ENCODE peak calls at places on chromosomes 4 and X, in seven cellular contexts. V is H1, U is HCT116, H is upper lobe of right lung, L is right atrium auricular region, J is left ventricle myocardium inferior, M is brain microvascular endothelial cell. X is an unnamed sample.
A peak's percentile ranks its signal among the peaks of the same experiment; 100 is the strongest.

GRCh38 chr4:47790105-47790504 is 47.8 kb downstream of the CORIN start:
- DNase-seq in V (no peak), U (no peak), H (no peak), L (no peak), J (no peak), M (no peak), X (no peak)

GRCh38 chrX:20514358-20514757 is 247.6 kb upstream of the RPS6KA3 start:
- DNase-seq in V (no peak), U (peak; percentile 58), H (no peak), L (no peak), J (no peak), M (peak; percentile 80), X (no peak)

GRCh38 chr4:146510942-146511341 is 10.8 kb downstream of the SLC10A7 start:
- DNase-seq in V (no peak), U (no peak), H (no peak), L (no peak), J (no peak), M (no peak), X (no peak)

GRCh38 chr4:26073886-26074560 is 160.0 kb downstream of the SMIM20 start:
- DNase-seq in V (no peak), U (no peak), H (no peak), L (no peak), J (no peak), M (no peak), X (no peak)

GRCh38 chr4:43337707-43338106 is 445.2 kb downstream of the GRXCR1 start:
- DNase-seq in V (no peak), U (no peak), H (no peak), L (no peak), J (no peak), M (no peak), X (no peak)

GRCh38 chr4:181687116-181687515 is 556.1 kb upstream of the TENM3 start:
- DNase-seq in V (no peak), U (no peak), H (no peak), L (no peak), J (no peak), M (no peak), X (no peak)

GRCh38 chr4:128700659-128701350 is 108.7 kb upstream of the JADE1 start:
- DNase-seq in V (no peak), U (no peak), H (no peak), L (no peak), J (no peak), M (no peak), X (no peak)

GRCh38 chrX:140580478-140580877 is 75.6 kb upstream of the SOX3 start:
- DNase-seq in V (no peak), U (no peak), H (no peak), L (no peak), J (no peak), M (no peak), X (no peak)

GRCh38 chr4:17502764-17503163 is 9.1 kb downstream of the QDPR start:
- DNase-seq in V (no peak), U (no peak), H (no peak), L (no peak), J (no peak), M (no peak), X (no peak)

GRCh38 chr4:3473251-3473942 is 10.3 kb downstream of the DOK7 start:
- DNase-seq in V (no peak), U (no peak), H (no peak), L (no peak), J (peak; percentile 22), M (no peak), X (peak; percentile 71)

GRCh38 chr4:129358571-129358970 is 262.6 kb downstream of the C4orf33 start:
- DNase-seq in V (no peak), U (peak; percentile 26), H (no peak), L (no peak), J (no peak), M (peak; percentile 49), X (no peak)

GRCh38 chr4:118265312-118266144 is 87.3 kb downstream of the PRSS12 start:
- DNase-seq in V (no peak), U (no peak), H (peak; percentile 78), L (no peak), J (no peak), M (no peak), X (no peak)

GRCh38 chr4:94165256-94165655 is 42.4 kb upstream of the SMARCAD1 start:
- DNase-seq in V (no peak), U (no peak), H (no peak), L (no peak), J (no peak), M (no peak), X (no peak)

GRCh38 chr4:39526810-39527295 is 386 bp downstream of the UGDH start:
- DNase-seq in V (no peak), U (no peak), H (no peak), L (no peak), J (no peak), M (no peak), X (no peak)

GRCh38 chr4:16952462-16952871 is 54.0 kb upstream of the LDB2 start:
- DNase-seq in V (no peak), U (no peak), H (no peak), L (no peak), J (no peak), M (no peak), X (no peak)

GRCh38 chr4:64340243-64341110 is 68.8 kb downstream of the TECRL start:
- DNase-seq in V (no peak), U (no peak), H (no peak), L (no peak), J (peak; percentile 59), M (no peak), X (no peak)

GRCh38 chr4:127708985-127709384 is 21.2 kb upstream of the SLC25A31 start:
- DNase-seq in V (no peak), U (peak; percentile 91), H (no peak), L (no peak), J (no peak), M (peak; percentile 94), X (no peak)

GRCh38 chr4:48727666-48728459 is 52.2 kb downstream of the FRYL start:
- DNase-seq in V (no peak), U (no peak), H (no peak), L (no peak), J (no peak), M (no peak), X (no peak)

GRCh38 chr4:101169044-101170014 is 178.0 kb downstream of the PPP3CA start:
- DNase-seq in V (peak; percentile 69), U (peak; percentile 84), H (no peak), L (peak; percentile 65), J (peak; percentile 35), M (peak; percentile 72), X (peak; percentile 61)

DNA sequence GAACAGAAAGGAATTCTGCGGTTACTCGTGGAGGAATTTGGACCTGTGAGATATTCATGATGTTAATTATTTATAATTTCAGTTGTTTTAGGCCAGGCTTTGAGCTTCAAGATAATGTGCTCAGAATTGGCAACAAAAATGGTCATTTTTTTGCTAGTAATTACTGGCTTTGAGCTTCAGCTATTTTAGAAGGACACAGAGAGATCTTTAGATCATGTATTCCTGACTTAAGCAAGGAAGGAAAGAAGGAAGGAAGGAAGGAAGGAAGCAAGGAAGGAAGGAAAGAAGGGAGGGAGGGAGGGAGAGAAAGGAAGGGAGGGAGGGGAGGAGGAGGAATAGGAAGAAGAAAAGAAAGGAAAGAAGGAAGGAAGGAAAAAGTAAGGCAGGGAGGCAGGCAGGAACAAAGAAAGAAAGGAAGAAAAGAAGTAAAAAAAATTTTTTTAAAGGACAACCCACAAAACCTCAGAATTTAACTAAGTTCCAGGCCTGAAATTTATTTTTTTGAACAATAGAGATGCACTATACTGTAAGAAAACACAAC is 277.9 kb upstream of the KLF3 start:
- DNase-seq in V (no peak), U (no peak), H (no peak), L (no peak), J (no peak), M (no peak), X (no peak)
- H3K27ac ChIP-seq in V (no peak overlapping the region), U (no peak overlapping the region), H (no peak overlapping the region), L (no peak overlapping the region), J (peak overlapping the region; percentile 49), M (no peak overlapping the region), X (no peak overlapping the region)

GRCh38 chr4:6332042-6332668 is 62.5 kb downstream of the WFS1 start:
- DNase-seq in V (peak; percentile 86), U (no peak), H (no peak), L (no peak), J (no peak), M (peak; percentile 12), X (no peak)
- TF ChIP-seq CTCF in V (peak; percentile 89), U (peak; percentile 90), H (peak; percentile 63), L (peak; percentile 76), J (peak; percentile 80), M (peak; percentile 87), X (no peak)

GRCh38 chr4:106362426-106362825 is 6.2 kb downstream of the GIMD1 start:
- DNase-seq in V (no peak), U (no peak), H (no peak), L (no peak), J (no peak), M (no peak), X (no peak)
- H3K27ac ChIP-seq in V (no peak overlapping the region), U (no peak overlapping the region), H (no peak overlapping the region), L (no peak overlapping the region), J (no peak overlapping the region), M (no peak overlapping the region), X (no peak overlapping the region)

GRCh38 chr4:105708376-105709080 is at the start of the genes GSTCD and INTS12:
- DNase-seq in V (peak; percentile 93), U (peak; percentile 88), H (peak; percentile 94), L (peak; percentile 94), J (peak; percentile 90), M (peak; percentile 92), X (peak; percentile 86)
- TF ChIP-seq CTCF in V (no peak), U (no peak), H (no peak), L (no peak), J (no peak), M (no peak), X (no peak)

GRCh38 chr4:143403551-143403816 is 66.8 kb downstream of the GAB1 start:
- DNase-seq in V (no peak), U (no peak), H (no peak), L (no peak), J (no peak), M (no peak), X (no peak)
- H3K27ac ChIP-seq in V (no peak overlapping the region), U (no peak overlapping the region), H (no peak overlapping the region), L (peak overlapping the region; percentile 61), J (peak overlapping the region; percentile 71), M (no peak overlapping the region), X (peak overlapping the region; percentile 86)

GRCh38 chr4:186792994-186793393 is 69.3 kb upstream of the FAT1 start:
- DNase-seq in V (no peak), U (no peak), H (no peak), L (no peak), J (no peak), M (no peak), X (no peak)
- TF ChIP-seq CTCF in V (no peak), U (no peak), H (no peak), L (no peak), J (no peak), M (no peak), X (no peak)

DNA sequence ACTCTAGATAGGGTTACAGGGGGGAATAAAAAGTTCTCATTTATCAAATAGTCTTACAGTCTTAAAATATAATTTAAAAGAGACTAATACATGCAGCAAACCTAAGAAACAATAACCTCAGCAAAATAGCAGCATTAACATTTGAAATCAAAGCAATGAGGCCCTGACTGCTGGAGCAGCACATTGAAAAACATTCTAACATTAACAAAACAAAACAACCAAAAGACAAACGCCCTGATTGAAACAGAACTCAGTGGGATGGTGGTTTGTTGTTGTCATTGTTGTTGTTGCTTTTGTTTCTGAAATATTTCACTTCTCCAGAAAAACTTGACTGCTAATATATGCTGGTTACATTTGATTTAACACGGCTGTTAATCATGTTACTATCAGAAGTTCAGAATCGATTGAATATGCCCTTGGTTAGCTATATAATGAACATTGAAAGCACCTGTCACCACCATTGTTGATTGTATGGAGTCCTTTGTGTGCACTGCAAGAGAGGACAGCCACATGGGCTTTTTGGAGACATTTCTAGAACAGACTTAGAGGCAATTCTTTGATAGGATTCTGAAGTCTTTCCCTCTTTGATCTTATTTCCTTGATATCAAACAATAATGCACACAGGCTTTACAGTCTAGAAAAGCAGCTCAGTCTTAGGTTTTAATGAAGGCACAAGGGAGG is 790.4 kb upstream of the GALNTL6 start:
- DNase-seq in V (no peak), U (no peak), H (no peak), L (no peak), J (no peak), M (no peak), X (no peak)
- H3K27ac ChIP-seq in V (peak overlapping the region; percentile 21), U (no peak overlapping the region), H (no peak overlapping the region), L (no peak overlapping the region), J (no peak overlapping the region), M (no peak overlapping the region), X (no peak overlapping the region)